ENCODE peak calls at places on chromosomes 11 and 22, in seven cellular contexts. L is adrenal gland; V is body of pancreas; C is right lobe of liver; T is CD8-positive, alpha-beta memory T cell; Q is pancreas; D is psoas muscle. E is an unnamed sample.

GRCh38 chr11:132464939-132465338 is 1067.4 kb downstream of the OPCML start:
- DNase-seq in L (no peak), V (no peak), C (no peak), T (no peak), Q (no peak), D (no peak), E (no peak)

GRCh38 chr11:2084721-2085120 is 54.5 kb downstream of the IGF2 start:
- DNase-seq in L (no peak), V (no peak), C (no peak), T (no peak), Q (no peak), D (no peak), E (no peak)

GRCh38 chr11:117816151-117816741 is 8.3 kb downstream of the FXYD2 start:
- DNase-seq in L (peak; percentile 98), V (peak; percentile 80), C (no peak), T (no peak), Q (peak; percentile 73), D (peak; percentile 61), E (no peak)

GRCh38 chr11:59188954-59189353 is 17.0 kb downstream of the DTX4 start:
- DNase-seq in L (no peak), V (no peak), C (no peak), T (no peak), Q (no peak), D (no peak), E (no peak)

GRCh38 chr11:118896921-118897591 is 13.4 kb downstream of the CXCR5 start:
- DNase-seq in L (no peak), V (no peak), C (no peak), T (no peak), Q (peak; percentile 20), D (no peak), E (no peak)

GRCh38 chr11:33643167-33643817 is 57.3 kb downstream of the C11orf91 start:
- DNase-seq in L (no peak), V (no peak), C (no peak), T (no peak), Q (no peak), D (no peak), E (no peak)

GRCh38 chr22:40002935-40003715 is 8.4 kb downstream of the FAM83F start:
- DNase-seq in L (no peak), V (no peak), C (no peak), T (no peak), Q (no peak), D (no peak), E (no peak)

GRCh38 chr11:57370251-57370650 is 10.7 kb downstream of the PRG3 start:
- DNase-seq in L (no peak), V (no peak), C (no peak), T (no peak), Q (no peak), D (no peak), E (no peak)

GRCh38 chr11:19281041-19281440 is 40.3 kb upstream of the E2F8 start:
- DNase-seq in L (no peak), V (no peak), C (no peak), T (peak; percentile 40), Q (no peak), D (no peak), E (no peak)

GRCh38 chr22:48670747-48671146 is 1156.9 kb downstream of the BRD1 start:
- DNase-seq in L (no peak), V (no peak), C (no peak), T (no peak), Q (no peak), D (no peak), E (no peak)

GRCh38 chr11:16030664-16031063 is 325.7 kb downstream of the SOX6 start:
- DNase-seq in L (no peak), V (no peak), C (no peak), T (no peak), Q (no peak), D (no peak), E (no peak)

GRCh38 chr22:18056802-18057474 is 20.9 kb upstream of the PEX26 start:
- DNase-seq in L (peak; percentile 47), V (no peak), C (no peak), T (no peak), Q (no peak), D (no peak), E (peak; percentile 86)

GRCh38 chr11:81569999-81570398 is 1163.7 kb downstream of the FAM181B start:
- DNase-seq in L (no peak), V (no peak), C (no peak), T (no peak), Q (no peak), D (no peak), E (no peak)

GRCh38 chr11:2096919-2097301 is 42.3 kb downstream of the IGF2 start:
- DNase-seq in L (no peak), V (no peak), C (no peak), T (no peak), Q (peak; percentile 22), D (no peak), E (no peak)

GRCh38 chr22:29788339-29789279 is 21.4 kb downstream of the UQCR10 start:
- DNase-seq in L (peak; percentile 78), V (no peak), C (no peak), T (no peak), Q (no peak), D (no peak), E (no peak)

GRCh38 chr11:76625787-76626186 is 44.8 kb downstream of the LRRC32 start:
- DNase-seq in L (no peak), V (no peak), C (no peak), T (no peak), Q (no peak), D (no peak), E (no peak)

GRCh38 chr11:102513869-102514268 is 16.7 kb downstream of the MMP7 start:
- DNase-seq in L (peak; percentile 82), V (peak; percentile 41), C (peak; percentile 63), T (no peak), Q (peak; percentile 21), D (peak; percentile 27), E (peak; percentile 57)

GRCh38 chr11:32411937-32412615 is 23.3 kb downstream of the WT1 start:
- DNase-seq in L (no peak), V (no peak), C (no peak), T (no peak), Q (no peak), D (no peak), E (no peak)

GRCh38 chr11:65208785-65209710 is 27.3 kb downstream of the CAPN1 start:
- DNase-seq in L (no peak), V (no peak), C (no peak), T (no peak), Q (no peak), D (no peak), E (peak; percentile 50)

GRCh38 chr11:77525455-77526091 is 51.7 kb upstream of the PAK1 start:
- DNase-seq in L (no peak), V (no peak), C (no peak), T (no peak), Q (no peak), D (no peak), E (no peak)

GRCh38 chr11:104917259-104918112 is 19.2 kb upstream of the CASP12 start:
- DNase-seq in L (no peak), V (no peak), C (no peak), T (no peak), Q (no peak), D (no peak), E (no peak)
- H3K4me3 ChIP-seq in L (no peak overlapping the region), V (no peak overlapping the region), C (peak overlapping the region; percentile 7), T (peak overlapping the region; percentile 79), Q (peak overlapping the region; percentile 27), D (peak overlapping the region; percentile 59), E (peak overlapping the region; percentile 54)

GRCh38 chr11:833114-833791 is 501 bp downstream of the CD151 start:
- DNase-seq in L (peak; percentile 64), V (peak; percentile 80), C (peak; percentile 73), T (peak; percentile 51), Q (peak; percentile 86), D (peak; percentile 68), E (no peak)

GRCh38 chr11:831951-832528 is 712 bp upstream of the CD151 start:
- DNase-seq in L (no peak), V (no peak), C (no peak), T (no peak), Q (peak; percentile 61), D (no peak), E (no peak)

GRCh38 chr11:834371-835316 is 1.9 kb downstream of the CD151 start:
- DNase-seq in L (peak; percentile 91), V (peak; percentile 97), C (peak; percentile 90), T (no peak), Q (peak; percentile 97), D (peak; percentile 87), E (no peak)

GRCh38 chr11:832529-833113 is at the start of gene CD151:
- DNase-seq in L (peak; percentile 49), V (peak; percentile 79), C (peak; percentile 73), T (peak; percentile 44), Q (peak; percentile 76), D (no peak), E (no peak)

DNA sequence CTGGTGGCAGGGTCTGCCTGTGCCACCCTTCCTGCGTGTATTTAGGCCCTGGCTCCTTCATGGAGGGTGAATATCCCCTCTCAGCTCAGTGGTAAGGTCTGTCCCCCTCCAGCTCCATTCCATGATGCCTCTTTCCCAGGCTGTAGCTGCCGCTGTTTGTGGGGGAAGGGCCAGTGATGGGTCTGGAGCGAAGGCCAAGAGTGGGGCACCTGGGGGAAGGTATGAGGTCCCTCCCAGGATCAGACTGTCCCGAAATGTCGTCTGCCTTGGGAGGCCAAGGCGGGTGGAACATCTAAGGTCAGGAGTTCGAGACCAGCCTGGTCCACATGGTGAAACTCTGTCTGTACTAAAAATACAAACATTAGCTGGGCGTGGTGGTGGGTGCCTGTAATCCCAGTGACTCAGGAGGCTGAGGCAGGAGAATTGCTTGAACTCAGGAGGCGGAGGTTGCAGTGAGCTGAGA is 1.1 kb downstream of the CD151 start:
- DNase-seq in L (no peak), V (no peak), C (no peak), T (no peak), Q (peak; percentile 59), D (no peak), E (no peak)
- H3K27me3 ChIP-seq in L (no peaks in the 10 kb centered on the region), V (no peaks in the 10 kb centered on the region), C (no peaks in the 10 kb centered on the region), T (peaks cover 8% of the 10 kb centered on the region), Q (no peaks in the 10 kb centered on the region), D (peaks cover 17% of the 10 kb centered on the region), E (peaks cover 16% of the 10 kb centered on the region)

GRCh38 chr11:10748241-10748640 is 2.8 kb upstream of the CTR9 start:
- DNase-seq in L (no peak), V (no peak), C (no peak), T (no peak), Q (no peak), D (no peak), E (no peak)
- H3K4me1 ChIP-seq in L (peaks cover 18% of the 10 kb centered on the region), V (peaks cover 12% of the 10 kb centered on the region), C (peaks cover 13% of the 10 kb centered on the region), T (peaks cover 29% of the 10 kb centered on the region), Q (no peaks in the 10 kb centered on the region), D (peaks cover 11% of the 10 kb centered on the region), E (peaks cover 3% of the 10 kb centered on the region)

DNA sequence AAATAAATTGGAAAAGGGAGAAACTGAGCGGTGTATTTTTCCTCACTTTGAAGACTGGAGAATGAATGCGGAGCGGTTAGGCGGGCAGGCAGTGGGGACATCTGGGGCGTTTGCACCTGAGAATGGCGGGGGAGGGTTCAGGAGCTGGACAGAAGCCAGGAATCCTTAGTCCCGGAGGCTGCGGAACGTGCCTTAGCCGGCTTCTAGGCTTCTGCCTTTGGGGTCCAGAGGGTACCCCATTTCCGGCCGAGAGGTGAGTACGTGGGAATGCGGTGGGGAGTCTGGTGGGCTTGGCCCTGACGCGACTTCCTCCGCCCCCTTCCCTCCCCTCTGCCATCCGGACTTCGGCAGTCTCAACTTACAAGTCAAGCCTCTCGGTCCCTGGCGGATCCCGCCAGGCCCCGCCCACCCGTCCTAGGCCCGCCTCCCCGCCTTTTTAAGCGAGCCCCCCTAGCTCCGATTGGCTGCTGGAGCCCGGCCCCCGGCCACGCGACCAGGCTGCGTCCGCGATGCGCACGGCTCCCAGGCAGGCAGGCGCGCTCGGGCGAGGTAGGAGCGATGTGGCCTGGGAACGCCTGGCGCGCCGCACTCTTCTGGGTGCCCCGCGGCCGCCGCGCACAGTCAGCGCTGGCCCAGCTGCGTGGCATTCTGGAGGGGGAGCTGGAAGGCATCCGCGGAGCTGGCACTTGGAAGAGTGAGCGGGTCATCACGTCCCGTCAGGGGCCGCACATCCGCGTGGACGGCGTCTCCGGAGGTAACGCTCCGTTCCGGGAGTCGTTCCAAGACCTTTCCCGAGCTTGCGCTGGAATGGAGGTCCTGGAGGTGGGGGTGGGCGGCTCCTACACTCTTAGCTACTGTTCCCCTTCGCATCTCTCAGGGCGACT is at the start of gene GCAT:
- DNase-seq in L (peak; percentile 96), V (peak; percentile 97), C (peak; percentile 97), T (peak; percentile 82), Q (peak; percentile 98), D (peak; percentile 96), E (peak; percentile 81)
- H3K4me3 ChIP-seq in L (peak within 1 kb of the TSS; percentile 38), V (peak within 1 kb of the TSS; percentile 14), C (peak within 1 kb of the TSS; percentile 63), T (peak within 1 kb of the TSS; percentile 70), Q (peak within 1 kb of the TSS; percentile 40), D (peak within 1 kb of the TSS; percentile 83), E (peak within 1 kb of the TSS; percentile 68)

E was measured in Peyer's patch.